ENCODE peak calls at places on chromosome 15, in six cellular contexts. V is ovary; I is fibroblast of lung; U is CD8-positive, alpha-beta T cell; Z is HCT116; A is A549. H is an unnamed sample. For H3K9me3, the result is how much of the 10 kb centered on the place peaks cover.

GRCh38 chr15:51846463-51847230 is 17.2 kb downstream of the TMOD3 start:
- DNase-seq in V (no peak), I (peak), U (no peak), Z (peak), A (peak), H (no peak)

GRCh38 chr15:34813446-34814190 is 18.3 kb upstream of the ACTC1 start:
- DNase-seq in V (no peak), I (no peak), U (no peak), Z (no peak), A (no peak), H (no peak)

GRCh38 chr15:65663521-65663920 is 41.8 kb downstream of the SLC24A1 start:
- DNase-seq in V (no peak), I (no peak), U (no peak), Z (no peak), A (no peak), H (no peak)

GRCh38 chr15:63881431-63881830 is 47.7 kb upstream of the HERC1 start:
- DNase-seq in V (no peak), I (no peak), U (no peak), Z (no peak), A (no peak), H (no peak)

GRCh38 chr15:52653451-52653964 is 25.7 kb downstream of the ATOSA start:
- DNase-seq in V (no peak), I (peak), U (no peak), Z (no peak), A (peak), H (no peak)

GRCh38 chr15:80667895-80668430 is 27.1 kb upstream of the ABHD17C start:
- DNase-seq in V (no peak), I (no peak), U (no peak), Z (no peak), A (no peak), H (no peak)

GRCh38 chr15:37015025-37015424 is 85.3 kb downstream of the MEIS2 start:
- DNase-seq in V (no peak), I (peak), U (no peak), Z (no peak), A (no peak), H (no peak)

GRCh38 chr15:79994651-79995050 is 23.7 kb upstream of the BCL2A1 start:
- DNase-seq in V (no peak), I (peak), U (no peak), Z (peak), A (peak), H (no peak)

GRCh38 chr15:63499611-63500010 is 4.8 kb upstream of the USP3 start:
- DNase-seq in V (no peak), I (no peak), U (no peak), Z (no peak), A (no peak), H (no peak)

GRCh38 chr15:67085818-67086649 is 20.6 kb downstream of the SMAD3 start:
- DNase-seq in V (no peak), I (peak), U (no peak), Z (no peak), A (no peak), H (no peak)

GRCh38 chr15:51681303-51681963 is at the start of gene SCG3:
- DNase-seq in V (peak), I (peak), U (peak), Z (peak), A (peak), H (peak)

GRCh38 chr15:63856711-63857458 is 23.1 kb upstream of the HERC1 start:
- DNase-seq in V (no peak), I (peak), U (no peak), Z (no peak), A (no peak), H (no peak)

GRCh38 chr15:63729115-63729884 is 104.4 kb downstream of the HERC1 start:
- DNase-seq in V (no peak), I (no peak), U (no peak), Z (no peak), A (no peak), H (no peak)

GRCh38 chr15:38769492-38769891 is 204.9 kb upstream of the RASGRP1 start:
- DNase-seq in V (no peak), I (no peak), U (no peak), Z (no peak), A (no peak), H (no peak)

GRCh38 chr15:68637755-68638405 is 59.1 kb downstream of the CORO2B start:
- DNase-seq in V (peak), I (no peak), U (no peak), Z (no peak), A (no peak), H (no peak)

GRCh38 chr15:97009036-97009555 is 678.6 kb downstream of the NR2F2 start:
- DNase-seq in V (no peak), I (peak), U (no peak), Z (no peak), A (no peak), H (no peak)

GRCh38 chr15:85980946-85981345 is 98.7 kb upstream of the AGBL1 start:
- DNase-seq in V (no peak), I (no peak), U (no peak), Z (no peak), A (no peak), H (no peak)

GRCh38 chr15:38128389-38128788 is 124.2 kb upstream of the SPRED1 start:
- DNase-seq in V (no peak), I (peak), U (no peak), Z (no peak), A (no peak), H (no peak)

GRCh38 chr15:63041982-63042878 is at the start of gene TPM1:
- DNase-seq in V (peak), I (peak), U (no peak), Z (no peak), A (peak), H (peak)

GRCh38 chr15:43329222-43329959 is 982 bp downstream of the LCMT2 start:
- DNase-seq in V (no peak), I (no peak), U (no peak), Z (no peak), A (no peak), H (no peak)

GRCh38 chr15:70701891-70702568 is 61.3 kb downstream of the UACA start:
- DNase-seq in V (no peak), I (peak), U (no peak), Z (no peak), A (peak), H (no peak)

GRCh38 chr15:97502038-97502437 is 458.5 kb upstream of the ARRDC4 start:
- DNase-seq in V (no peak), I (peak), U (no peak), Z (no peak), A (no peak), H (no peak)

GRCh38 chr15:69592954-69593353 is 140.3 kb downstream of the RPLP1 start:
- DNase-seq in V (no peak), I (no peak), U (no peak), Z (no peak), A (peak), H (no peak)

GRCh38 chr15:32717290-32718081 is at the start of gene GREM1:
- DNase-seq in V (no peak), I (peak), U (no peak), Z (no peak), A (no peak), H (peak)

GRCh38 chr15:81029416-81030367 is 29.0 kb downstream of the TLNRD1 start:
- DNase-seq in V (no peak), I (peak), U (no peak), Z (no peak), A (peak), H (no peak)

GRCh38 chr15:40637221-40637745 is 43.2 kb downstream of the KNL1 start:
- DNase-seq in V (no peak), I (peak), U (no peak), Z (no peak), A (no peak), H (no peak)

GRCh38 chr15:101531170-101531569 is 41.7 kb upstream of the PCSK6 start:
- DNase-seq in V (no peak), I (no peak), U (no peak), Z (no peak), A (no peak), H (no peak)

GRCh38 chr15:78715930-78716329 is 74.9 kb upstream of the CHRNB4 start:
- DNase-seq in V (no peak), I (peak), U (no peak), Z (no peak), A (peak), H (no peak)

DNA sequence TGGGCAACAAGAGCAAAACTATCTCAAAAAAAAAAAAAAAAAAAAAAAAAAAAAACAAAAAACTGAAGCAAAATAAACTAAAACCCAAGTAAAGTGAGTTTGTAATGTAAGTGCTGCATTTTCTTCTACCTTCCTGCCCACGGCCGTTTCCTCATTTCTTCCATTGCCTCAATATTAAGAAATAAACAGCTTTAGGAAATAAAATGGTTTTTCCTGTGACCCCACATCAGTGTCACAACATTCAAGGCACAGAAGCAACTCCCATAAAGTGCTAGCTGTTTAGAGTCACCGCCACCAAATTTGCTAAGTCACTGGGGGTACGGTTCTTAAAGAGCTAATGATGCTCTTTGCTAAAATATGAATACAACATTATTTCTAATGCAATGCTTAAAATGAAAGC is 3.3 kb downstream of the PKM start:
- DNase-seq in V (no peak), I (no peak), U (no peak), Z (no peak), A (no peak), H (no peak)
- H3K4me3 ChIP-seq in V (no peak), I (peak), U (peak), Z (peak), A (peak), H (no peak)

GRCh38 chr15:93274276-93274675 is 185.3 kb upstream of the RGMA start:
- DNase-seq in V (no peak), I (no peak), U (no peak), Z (no peak), A (no peak), H (no peak)
- TF ChIP-seq CTCF in V (no peak), I (no peak), U (no peak), Z (no peak), A (no peak), H (no peak)

GRCh38 chr15:74278269-74278668 is 42.1 kb downstream of the CCDC33 start:
- DNase-seq in V (no peak), I (no peak), U (no peak), Z (no peak), A (no peak), H (peak)
- H3K9me3 ChIP-seq in V (under half), I (under half), U (under half), Z (under half), A (under half), H (under half)

GRCh38 chr15:76150508-76150907 is 90.7 kb downstream of the TMEM266 start:
- DNase-seq in V (no peak), I (no peak), U (no peak), Z (no peak), A (no peak), H (peak)
- H3K4me3 ChIP-seq in V (no peak), I (no peak), U (no peak), Z (no peak), A (no peak), H (no peak)

DNA sequence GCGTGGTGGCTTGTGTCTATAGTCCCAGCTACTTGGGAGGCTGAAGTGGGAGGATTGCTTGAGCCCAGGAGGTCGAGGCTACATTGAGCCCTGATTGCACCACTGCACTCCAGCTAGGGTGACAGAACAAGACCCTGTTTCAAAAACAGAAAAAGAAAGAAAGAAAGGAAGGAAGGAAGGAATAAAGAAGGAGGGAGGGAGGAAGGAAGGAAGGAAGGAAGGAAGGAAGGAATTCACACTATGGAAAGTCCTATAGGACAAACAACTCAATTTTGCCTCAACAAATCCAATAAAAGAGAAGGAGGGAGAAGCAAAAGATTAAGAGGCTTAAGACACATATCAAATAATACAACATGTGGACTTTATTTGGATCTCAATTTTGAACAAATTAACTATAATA is 16.5 kb upstream of the TCF12 start:
- DNase-seq in V (no peak), I (no peak), U (no peak), Z (no peak), A (no peak), H (no peak)
- TF ChIP-seq CTCF in V (no peak), I (no peak), U (no peak), Z (no peak), A (no peak), H (no peak)

DNA sequence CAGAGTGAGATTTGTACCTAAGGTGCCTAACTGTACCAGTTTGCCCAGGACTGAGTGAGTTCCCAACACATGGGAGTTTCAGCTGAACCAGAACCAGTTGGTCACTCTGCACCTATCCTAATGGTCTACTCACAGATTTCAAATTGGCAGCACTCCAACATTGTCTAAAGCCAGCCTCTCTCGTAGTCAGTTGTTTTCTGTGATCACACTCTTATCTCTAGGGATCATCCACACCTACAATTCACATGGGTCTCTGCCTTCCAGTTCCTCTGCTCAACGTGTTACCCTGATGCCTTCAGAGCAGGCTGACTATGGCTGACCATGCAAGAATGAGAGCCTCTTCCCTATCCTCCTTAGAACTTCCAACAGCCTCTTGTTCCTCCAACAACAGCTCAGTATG is 624.8 kb downstream of the NTRK3 start:
- DNase-seq in V (no peak), I (no peak), U (no peak), Z (no peak), A (no peak), H (no peak)
- H3K9me3 ChIP-seq in V (under half), I (under half), U (under half), Z (under half), A (under half), H (under half)

GRCh38 chr15:99443768-99444446 is 121.9 kb upstream of the MEF2A start:
- DNase-seq in V (no peak), I (no peak), U (no peak), Z (no peak), A (no peak), H (no peak)

GRCh38 chr15:99441871-99442267 is 123.9 kb upstream of the MEF2A start:
- DNase-seq in V (no peak), I (no peak), U (no peak), Z (no peak), A (no peak), H (no peak)

GRCh38 chr15:99443056-99443756 is 122.6 kb upstream of the MEF2A start:
- DNase-seq in V (no peak), I (no peak), U (no peak), Z (no peak), A (no peak), H (no peak)

GRCh38 chr15:99441427-99441766 is 124.4 kb upstream of the MEF2A start:
- DNase-seq in V (no peak), I (no peak), U (no peak), Z (no peak), A (no peak), H (no peak)

DNA sequence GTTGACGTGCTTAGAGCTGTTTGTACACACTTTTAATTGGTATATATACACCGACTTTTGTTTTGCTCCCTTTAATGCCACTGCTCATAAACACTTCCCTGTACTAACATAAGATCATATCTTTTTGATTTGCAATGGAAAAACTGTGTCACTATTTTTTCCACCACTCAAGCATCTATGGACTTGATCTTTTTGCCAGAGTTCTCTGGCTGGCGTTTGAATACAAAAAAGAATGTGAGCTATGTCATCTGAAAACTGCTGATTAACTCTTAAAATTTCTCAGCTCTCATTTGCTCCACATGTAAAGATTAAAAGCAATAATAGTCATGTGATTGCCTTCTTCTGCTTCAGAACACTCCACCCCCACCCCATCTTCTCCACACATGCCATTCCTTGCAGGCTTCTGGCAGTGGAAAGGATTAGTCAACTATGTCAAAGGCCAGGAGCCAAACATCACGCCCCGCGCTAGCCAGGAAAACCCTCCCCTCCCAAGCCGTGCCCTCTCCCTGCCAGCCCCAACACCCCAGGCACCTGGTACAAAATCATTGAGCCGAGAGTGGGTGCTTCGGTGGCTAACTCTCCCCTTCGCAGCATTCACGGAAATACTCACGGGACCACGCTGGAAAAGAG is 123.4 kb upstream of the MEF2A start:
- DNase-seq in V (peak), I (peak), U (no peak), Z (peak), A (peak), H (no peak)
- H3K4me3 ChIP-seq in V (no peak), I (no peak), U (no peak), Z (no peak), A (no peak), H (no peak)

GRCh38 chr15:60272623-60273022 is 125.2 kb downstream of the ANXA2 start:
- DNase-seq in V (no peak), I (no peak), U (no peak), Z (no peak), A (no peak), H (no peak)
- TF ChIP-seq CTCF in V (no peak), I (no peak), U (no peak), Z (peak), A (no peak), H (no peak)